ENCODE peak calls at places on chromosome 17, in five cellular contexts. N is NT2/D1; B is iPS DF 6.9; E is tibial artery; V is naive thymus-derived CD4-positive, alpha-beta T cell. S is an unnamed sample.

GRCh38 chr17:72613411-72614292 is 478.8 kb downstream of the SLC39A11 start:
- DNase-seq in V (no peak), E (no peak), B (no peak), N (no peak), S (no peak)

GRCh38 chr17:75096082-75096625 is 8.4 kb downstream of the SLC16A5 start:
- DNase-seq in B (no peak), E (peak; percentile 60), V (no peak), N (no peak), S (no peak)

GRCh38 chr17:9668532-9668931 is 23.2 kb downstream of the USP43 start:
- DNase-seq in N (no peak), V (no peak), E (no peak), B (no peak), S (no peak)

GRCh38 chr17:28729950-28730330 is 1.4 kb downstream of the NEK8 start:
- DNase-seq in V (no peak), B (no peak), N (no peak), E (no peak), S (no peak)

GRCh38 chr17:36723459-36723858 is 122.1 kb downstream of the MRM1 start:
- DNase-seq in N (no peak), B (no peak), V (no peak), E (no peak), S (no peak)

GRCh38 chr17:7383742-7384488 is 3.0 kb downstream of the TNK1 start:
- DNase-seq in B (no peak), N (no peak), V (peak; percentile 88), E (no peak), S (peak; percentile 66)

GRCh38 chr17:49952209-49952911 is 16.6 kb upstream of the DLX4 start:
- DNase-seq in E (peak; percentile 84), N (peak; percentile 73), B (no peak), V (peak; percentile 82), S (peak; percentile 61)

GRCh38 chr17:19703106-19703775 is 13.1 kb downstream of the SLC47A2 start:
- DNase-seq in N (no peak), V (no peak), B (no peak), E (no peak), S (no peak)

GRCh38 chr17:16622540-16623277 is 30.9 kb downstream of the ZNF624 start:
- DNase-seq in N (no peak), E (no peak), V (no peak), B (no peak), S (no peak)
- H3K9me3 ChIP-seq in N (peaks cover 93% of the 10 kb centered on the region), E (peaks cover 13% of the 10 kb centered on the region), V (peaks cover 10% of the 10 kb centered on the region), B (peaks cover 2% of the 10 kb centered on the region), S (peaks cover 43% of the 10 kb centered on the region)

DNA sequence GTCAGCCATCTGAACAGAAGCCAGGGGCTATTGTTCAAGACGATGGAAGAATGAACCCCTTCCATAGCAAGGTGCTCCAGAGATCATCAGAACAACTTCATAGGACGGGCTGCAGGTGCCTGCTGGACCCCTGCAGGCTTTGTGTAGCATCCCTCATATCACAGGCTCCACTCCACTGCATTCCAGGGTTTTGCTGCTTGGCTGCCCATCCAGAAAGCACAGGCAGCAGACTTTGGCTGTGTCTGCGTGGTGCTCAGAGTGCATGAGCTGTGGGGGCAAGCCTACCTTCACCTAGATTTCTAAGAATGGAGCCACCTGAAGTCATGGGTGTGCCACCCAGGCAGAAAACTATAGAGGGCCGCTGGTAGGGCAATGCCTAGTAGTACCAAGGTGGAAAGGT is 93.9 kb upstream of the NLRP1 start:
- DNase-seq in N (no peak), E (no peak), B (no peak), V (no peak), S (no peak)
- H3K9me3 ChIP-seq in N (peaks cover 5% of the 10 kb centered on the region), E (no peaks in the 10 kb centered on the region), B (peaks cover 2% of the 10 kb centered on the region), V (no peaks in the 10 kb centered on the region), S (no peaks in the 10 kb centered on the region)

GRCh38 chr17:22694362-22695227 is 1002.3 kb downstream of the KCNJ18 start:
- DNase-seq in N (peak; percentile 18), V (no peak), E (no peak), B (no peak), S (no peak)
- H3K9me3 ChIP-seq in N (no peaks in the 10 kb centered on the region), V (no peaks in the 10 kb centered on the region), E (no peaks in the 10 kb centered on the region), B (peaks cover 15% of the 10 kb centered on the region), S (no peaks in the 10 kb centered on the region)

DNA sequence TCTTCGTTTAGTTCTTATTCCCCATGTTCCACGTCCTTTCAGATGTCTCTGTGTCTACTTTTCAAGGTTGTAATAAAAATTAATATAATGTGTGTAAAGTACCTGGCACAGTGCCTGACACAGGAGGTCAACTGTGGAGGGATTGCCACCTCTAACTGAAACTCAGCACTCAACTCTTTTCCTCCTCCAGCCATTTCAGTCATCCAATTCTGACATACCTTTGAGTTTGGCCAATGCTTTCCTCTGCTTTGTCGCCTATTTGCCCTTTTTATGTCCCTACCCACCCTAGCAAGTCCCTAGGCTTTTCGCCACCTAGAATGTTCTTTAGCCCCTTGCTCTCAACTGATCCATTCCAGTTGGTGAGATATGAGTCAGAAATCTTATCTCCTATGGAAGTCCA is 1.6 kb downstream of the UBE2Z start:
- DNase-seq in B (no peak), V (no peak), N (no peak), E (no peak), S (no peak)
- H3K9me3 ChIP-seq in B (no peaks in the 10 kb centered on the region), V (no peaks in the 10 kb centered on the region), N (no peaks in the 10 kb centered on the region), E (no peaks in the 10 kb centered on the region), S (no peaks in the 10 kb centered on the region)